ENCODE peak calls at places on chromosomes 1 and 21, in four cellular contexts. I is endothelial cell of umbilical vein, D is IMR-90, Q is neuronal stem cell. H is an unnamed sample.

GRCh38 chr1:204307334-204307883 is 52.3 kb downstream of the PLEKHA6 start:
- DNase-seq in I (no peak), D (peak), Q (peak), H (no peak)

GRCh38 chr1:117606608-117607261 is 887 bp downstream of the TENT5C start:
- DNase-seq in I (no peak), D (peak), Q (peak), H (peak)

GRCh38 chr1:25255711-25256577 is 8.7 kb upstream of the RSRP1 start:
- DNase-seq in Q (no peak), D (no peak), I (no peak), H (no peak)

GRCh38 chr1:148161252-148161901 is 9.3 kb upstream of the NBPF11 start:
- DNase-seq in I (no peak), Q (no peak), D (no peak), H (no peak)

GRCh38 chr1:98919211-98919610 is 85.5 kb downstream of the PLPPR5 start:
- DNase-seq in D (no peak), Q (no peak), I (no peak), H (no peak)

GRCh38 chr1:24071941-24072340 is 40.0 kb downstream of the MYOM3 start:
- DNase-seq in I (no peak), D (no peak), Q (no peak), H (no peak)

GRCh38 chr1:42450081-42450480 is 5.7 kb downstream of the ZMYND12 start:
- DNase-seq in D (no peak), I (no peak), Q (no peak), H (no peak)

GRCh38 chr1:21337931-21338567 is 47.8 kb upstream of the ECE1 start:
- DNase-seq in I (peak), Q (no peak), D (peak), H (no peak)

GRCh38 chr1:53370369-53370961 is 42.6 kb upstream of the LRP8 start:
- DNase-seq in I (no peak), D (no peak), Q (no peak), H (no peak)

GRCh38 chr1:228299901-228300300 is 92.1 kb downstream of the OBSCN start:
- DNase-seq in Q (no peak), I (no peak), D (no peak), H (no peak)

GRCh38 chr21:37626320-37626719 is 259.7 kb downstream of the DYRK1A start:
- DNase-seq in D (no peak), Q (no peak), I (no peak), H (no peak)

GRCh38 chr21:38438476-38438893 is 59.8 kb downstream of the ERG start:
- DNase-seq in I (peak), D (peak), Q (no peak), H (no peak)

GRCh38 chr1:211478801-211479619 is 13.0 kb downstream of the RD3 start:
- DNase-seq in I (no peak), D (no peak), Q (no peak), H (no peak)

GRCh38 chr1:51607676-51608075 is 9.2 kb upstream of the OSBPL9 start:
- DNase-seq in Q (no peak), I (no peak), D (no peak), H (no peak)

GRCh38 chr1:34683616-34684015 is 71.2 kb upstream of the GJB5 start:
- DNase-seq in I (no peak), Q (no peak), D (no peak), H (no peak)

GRCh38 chr1:21811875-21812305 is at the start of gene LDLRAD2:
- DNase-seq in I (no peak), Q (no peak), D (no peak), H (no peak)

GRCh38 chr1:39110882-39111281 is 84.7 kb downstream of the NDUFS5 start:
- DNase-seq in D (peak), Q (no peak), I (no peak), H (peak)

GRCh38 chr1:32496127-32496526 is 31.3 kb downstream of the ZBTB8B start:
- DNase-seq in D (peak), I (peak), Q (no peak), H (peak)

GRCh38 chr1:161185282-161185682 is 8.0 kb upstream of the B4GALT3 start:
- DNase-seq in I (peak), Q (no peak), D (peak), H (no peak)

GRCh38 chr1:111227434-111227833 is at the start of gene CHI3L2:
- DNase-seq in D (peak), I (no peak), Q (no peak), H (peak)

GRCh38 chr1:62784509-62785365 is 805 bp downstream of the ATG4C start:
- DNase-seq in D (peak), I (peak), Q (no peak), H (peak)

DNA sequence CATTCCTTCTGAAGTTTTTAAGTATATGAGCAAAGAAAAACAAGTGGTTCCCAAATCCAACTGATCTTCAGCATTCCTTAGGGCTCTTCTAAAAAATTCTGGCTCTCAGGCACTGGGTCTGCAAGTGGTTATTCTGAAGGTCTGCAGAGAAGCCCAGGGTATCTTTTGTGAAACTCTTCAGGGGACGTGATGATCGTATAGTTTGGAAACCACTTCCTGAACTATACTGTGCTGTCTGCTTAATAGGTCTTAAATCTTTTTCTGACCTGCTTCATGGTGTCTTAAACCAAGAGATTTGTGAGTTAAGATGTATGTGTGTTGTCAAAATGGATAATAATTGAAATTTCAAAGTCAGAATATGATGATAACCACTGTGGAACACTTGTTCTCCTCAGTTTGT is 115.5 kb downstream of the LHX9 start:
- DNase-seq in Q (no peak), I (no peak), D (no peak), H (no peak)
- H3K4me2 ChIP-seq in Q (no peak), I (no peak), D (no peak), H (no peak)

DNA sequence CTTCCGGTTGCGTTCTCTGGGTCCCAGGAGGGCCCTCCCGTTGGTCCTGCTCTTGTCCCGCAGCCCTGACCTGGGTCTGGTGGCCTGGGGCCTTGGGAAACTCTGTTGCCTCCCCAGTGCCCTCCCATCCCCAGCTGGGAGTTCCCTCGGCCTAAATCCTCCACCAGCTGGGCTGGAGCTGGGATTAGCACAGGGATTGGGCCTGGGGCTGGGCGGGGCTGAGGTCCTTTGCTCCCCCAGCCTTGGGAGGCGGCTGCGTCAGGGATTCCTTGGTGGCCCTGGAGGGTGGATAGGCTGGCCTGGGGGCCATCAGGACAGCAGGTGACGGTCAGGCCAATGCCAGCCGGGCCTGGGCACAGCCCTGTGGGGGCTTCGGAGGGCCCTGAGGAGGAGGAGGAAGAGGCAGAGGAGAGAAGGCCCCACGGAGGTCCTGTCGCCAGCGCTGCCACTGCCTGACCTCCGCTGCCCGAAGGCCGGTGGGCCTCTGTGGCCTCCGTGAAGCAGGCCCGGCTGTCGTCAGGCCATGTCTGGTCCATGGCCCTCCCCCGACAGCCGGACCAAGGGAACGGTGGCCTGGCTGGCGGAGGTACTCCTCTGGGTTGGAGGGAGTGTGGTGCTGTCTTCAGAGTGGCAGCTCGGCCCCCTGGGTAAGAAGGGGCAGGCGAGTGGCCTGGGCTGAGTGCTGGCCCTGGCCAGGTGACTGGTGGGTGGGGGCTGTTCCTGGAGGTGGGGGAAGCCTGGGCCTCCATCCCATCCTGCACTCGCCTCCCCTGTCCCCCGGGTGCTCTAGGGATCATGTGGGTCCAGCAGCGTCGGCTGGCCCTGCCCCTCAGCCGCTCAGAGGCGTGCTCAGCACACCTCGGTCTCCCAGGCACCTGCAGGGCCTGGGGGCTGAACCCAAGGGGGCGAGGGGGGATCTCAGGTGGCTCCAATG is at the start of gene PLCH2:
- DNase-seq in I (no peak), D (no peak), Q (no peak), H (no peak)
- H3K4me2 ChIP-seq in I (no peak), D (no peak), Q (no peak), H (no peak)

DNA sequence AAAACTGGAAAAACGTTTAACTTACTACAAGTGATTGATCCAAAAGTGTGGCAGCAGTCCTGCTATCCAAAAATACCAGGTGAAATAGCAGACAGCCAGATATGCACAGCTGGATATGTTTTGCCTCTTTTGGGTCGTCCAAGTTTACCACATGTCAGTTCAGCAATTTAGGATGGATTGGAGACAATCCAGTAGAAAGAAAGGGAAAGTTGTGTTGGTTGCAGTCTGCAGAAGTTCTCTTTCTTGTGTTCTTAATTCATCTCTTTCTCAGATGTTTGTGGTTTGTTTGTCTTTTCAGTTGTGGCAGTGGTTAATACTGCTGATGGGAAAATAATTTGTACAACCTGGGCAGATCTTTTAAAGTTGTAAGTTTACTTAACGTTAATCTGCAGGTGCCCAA is 645.0 kb downstream of the PTPRC start:
- DNase-seq in I (no peak), Q (no peak), D (no peak), H (no peak)
- H3K4me2 ChIP-seq in I (no peak), Q (no peak), D (no peak), H (no peak)

GRCh38 chr1:154955039-154955717 is 721 bp downstream of the PBXIP1 start:
- DNase-seq in I (peak), D (peak), Q (peak), H (peak)

GRCh38 chr1:154954541-154954940 is 1.4 kb downstream of the PBXIP1 start:
- DNase-seq in Q (no peak), I (no peak), D (no peak), H (no peak)

GRCh38 chr1:154951901-154952657 is 3.8 kb downstream of the PBXIP1 start:
- DNase-seq in D (no peak), Q (no peak), I (no peak), H (no peak)

GRCh38 chr1:154953611-154954038 is 2.3 kb downstream of the PBXIP1 start:
- DNase-seq in Q (no peak), D (no peak), I (no peak), H (no peak)

DNA sequence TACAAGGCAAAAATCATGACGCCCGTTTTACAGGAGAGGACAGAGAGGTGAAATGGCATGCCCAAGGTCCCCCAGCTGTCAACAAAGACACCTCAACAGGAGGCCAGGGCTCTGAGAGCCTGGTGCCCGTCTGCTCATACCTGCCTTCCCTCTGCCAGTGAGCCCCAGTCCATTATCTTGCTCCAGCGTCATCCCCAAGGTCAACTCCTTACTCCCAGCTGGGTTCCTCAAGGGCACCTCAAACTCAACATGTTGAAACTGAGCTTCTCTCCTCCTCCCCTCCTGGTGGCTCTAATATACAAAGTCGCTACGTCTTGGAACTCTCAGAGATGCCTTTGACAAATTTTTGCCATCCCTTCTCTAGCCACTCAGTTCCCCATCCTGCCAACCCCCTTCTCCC is 3.2 kb downstream of the PBXIP1 start:
- DNase-seq in Q (no peak), D (no peak), I (no peak), H (no peak)
- H3K4me2 ChIP-seq in Q (no peak), D (no peak), I (no peak), H (no peak)

GRCh38 chr1:159421821-159422220 is 10.2 kb upstream of the OR10J4 start:
- DNase-seq in I (no peak), Q (no peak), D (no peak), H (no peak)
- H3K4me2 ChIP-seq in I (no peak), Q (no peak), D (no peak), H (no peak)

GRCh38 chr1:65429806-65430205 is 9.3 kb downstream of the LEPR start:
- DNase-seq in Q (no peak), I (peak), D (peak), H (peak)
- H3K4me2 ChIP-seq in Q (no peak), I (peak), D (peak), H (peak)

DNA sequence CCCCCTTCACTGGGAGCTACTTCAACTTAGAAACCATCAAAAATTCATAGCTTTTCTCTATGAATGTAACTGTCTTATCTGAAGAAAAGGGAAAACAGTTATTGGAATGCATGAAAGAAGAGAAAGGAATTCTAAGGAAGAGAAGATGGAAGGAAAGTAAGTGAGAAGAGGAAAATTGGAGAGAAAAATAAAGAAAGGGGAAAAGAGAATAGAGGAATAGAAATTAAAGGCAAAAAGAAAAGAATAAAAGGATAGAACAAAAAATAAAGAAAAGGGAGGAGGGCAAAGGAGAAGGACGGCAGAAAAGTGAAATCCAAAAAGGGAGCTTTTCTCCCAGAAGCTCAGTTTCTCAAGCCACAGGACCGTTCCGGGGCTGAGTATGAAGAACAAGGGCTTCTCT is 9.9 kb upstream of the PROX1 start:
- DNase-seq in I (no peak), D (no peak), Q (no peak), H (no peak)
- H3K4me2 ChIP-seq in I (peak), D (no peak), Q (no peak), H (no peak)

GRCh38 chr1:71044833-71045232 is 2.8 kb downstream of the PTGER3 start:
- DNase-seq in D (no peak), I (no peak), Q (no peak), H (no peak)

GRCh38 chr1:71045463-71046028 is 2.1 kb downstream of the PTGER3 start:
- DNase-seq in Q (no peak), I (no peak), D (no peak), H (no peak)

GRCh38 chr1:71047635-71048607 is at the start of gene PTGER3:
- DNase-seq in Q (peak), D (no peak), I (peak), H (peak)

GRCh38 chr1:71049951-71050598 is 2.5 kb upstream of the PTGER3 start:
- DNase-seq in D (peak), I (peak), Q (peak), H (peak)

GRCh38 chr1:71046891-71047634 is 553 bp downstream of the PTGER3 start:
- DNase-seq in I (peak), D (no peak), Q (no peak), H (peak)
- H3K4me2 ChIP-seq in I (peak), D (peak), Q (peak), H (peak)

DNA sequence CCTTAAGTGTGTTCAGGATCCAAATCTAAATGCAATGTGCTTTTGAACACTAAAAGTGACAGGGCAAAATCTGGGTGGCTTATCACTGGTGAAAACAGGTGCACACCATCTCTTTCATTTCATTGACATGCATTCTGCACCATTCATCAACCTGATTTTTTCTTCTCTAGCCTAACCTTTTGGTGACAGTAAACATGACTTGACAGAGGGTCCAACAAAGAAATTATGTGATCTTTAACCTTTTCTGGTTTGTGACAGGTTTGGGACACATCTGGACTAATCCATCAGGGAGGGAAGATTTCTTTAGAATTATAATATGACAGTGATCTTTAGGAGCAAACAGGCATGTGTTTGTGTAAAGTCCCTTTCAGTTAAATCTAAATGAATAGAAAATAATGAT is 201.6 kb upstream of the NEGR1 start:
- DNase-seq in I (no peak), D (no peak), Q (no peak), H (no peak)
- H3K4me2 ChIP-seq in I (no peak), D (no peak), Q (no peak), H (no peak)

DNA sequence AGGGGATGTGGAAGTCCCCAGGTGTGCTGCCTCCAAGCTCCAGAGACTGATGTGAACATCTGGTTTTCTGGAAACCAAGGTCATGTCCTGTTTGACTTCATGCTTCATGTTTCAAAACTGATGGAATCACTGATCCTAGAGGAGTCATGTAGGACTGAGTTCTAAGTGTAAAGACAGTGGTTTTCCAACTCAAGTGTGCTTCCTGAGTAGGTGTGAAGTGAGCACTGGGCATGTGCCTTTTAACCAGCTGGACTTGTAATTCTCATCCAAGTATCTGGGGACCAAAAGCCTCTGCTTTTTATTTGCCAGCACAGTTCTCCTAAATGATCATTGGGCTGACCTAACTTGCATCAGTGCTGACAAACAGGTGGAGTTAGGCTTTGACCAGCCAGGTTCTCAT is 36.9 kb downstream of the ABCA4 start:
- DNase-seq in Q (no peak), D (no peak), I (no peak), H (no peak)
- H3K4me2 ChIP-seq in Q (no peak), D (no peak), I (no peak), H (no peak)